ENCODE peak calls at places on chromosomes 3 and 15, in five cellular contexts. One of them, this sample, is unnamed.
A peak's percentile ranks its signal among the peaks of the same experiment; 100 is the strongest.

GRCh38 chr3:173893835-173894234 is 496.3 kb downstream of the NLGN1 start:
- DNase-seq in body of pancreas: no peak
- DNase-seq in stomach: no peak
- DNase-seq in Peyer's patch: no peak
- DNase-seq in uterus: no peak
- DNase-seq in this sample: no peak

GRCh38 chr3:107241217-107241616 is 136.0 kb upstream of the CCDC54 start:
- DNase-seq in stomach: peak; percentile 32
- DNase-seq in uterus: peak; percentile 27
- DNase-seq in body of pancreas: peak; percentile 17
- DNase-seq in Peyer's patch: no peak
- DNase-seq in this sample: no peak

GRCh38 chr3:192273611-192274010 is 453.7 kb downstream of the FGF12 start:
- DNase-seq in Peyer's patch: no peak
- DNase-seq in stomach: no peak
- DNase-seq in body of pancreas: peak; percentile 3
- DNase-seq in uterus: no peak
- DNase-seq in this sample: no peak

GRCh38 chr3:74000715-74001114 is 376.0 kb upstream of the PDZRN3 start:
- DNase-seq in body of pancreas: no peak
- DNase-seq in Peyer's patch: no peak
- DNase-seq in uterus: no peak
- DNase-seq in stomach: no peak
- DNase-seq in this sample: no peak

GRCh38 chr3:3629911-3630310 is 169.3 kb upstream of the LRRN1 start:
- DNase-seq in Peyer's patch: no peak
- DNase-seq in body of pancreas: no peak
- DNase-seq in stomach: no peak
- DNase-seq in uterus: no peak
- DNase-seq in this sample: no peak

GRCh38 chr15:78810377-78811123 is 714 bp downstream of the ADAMTS7 start:
- DNase-seq in body of pancreas: peak; percentile 27
- DNase-seq in stomach: peak; percentile 67
- DNase-seq in uterus: peak; percentile 69
- DNase-seq in Peyer's patch: peak; percentile 64
- DNase-seq in this sample: no peak

GRCh38 chr3:69763458-69763857 is 24.2 kb downstream of the MITF start:
- DNase-seq in Peyer's patch: no peak
- DNase-seq in stomach: no peak
- DNase-seq in body of pancreas: no peak
- DNase-seq in uterus: no peak
- DNase-seq in this sample: no peak

GRCh38 chr3:136604961-136605360 is 147.2 kb downstream of the STAG1 start:
- DNase-seq in body of pancreas: no peak
- DNase-seq in uterus: no peak
- DNase-seq in Peyer's patch: no peak
- DNase-seq in stomach: no peak
- DNase-seq in this sample: no peak

GRCh38 chr3:129824926-129825541 is 68.5 kb downstream of the TMCC1 start:
- DNase-seq in body of pancreas: peak; percentile 34
- DNase-seq in Peyer's patch: no peak
- DNase-seq in uterus: no peak
- DNase-seq in stomach: no peak
- DNase-seq in this sample: no peak

GRCh38 chr3:141853146-141853690 is 23.2 kb upstream of the ATP1B3 start:
- DNase-seq in Peyer's patch: no peak
- DNase-seq in stomach: no peak
- DNase-seq in uterus: no peak
- DNase-seq in body of pancreas: peak; percentile 8
- DNase-seq in this sample: no peak

GRCh38 chr15:101086394-101087171 is 165.3 kb downstream of the CHSY1 start:
- DNase-seq in stomach: no peak
- DNase-seq in body of pancreas: no peak
- DNase-seq in uterus: no peak
- DNase-seq in Peyer's patch: no peak
- DNase-seq in this sample: no peak

GRCh38 chr3:14962762-14963161 is 15.4 kb downstream of the NR2C2 start:
- DNase-seq in uterus: no peak
- DNase-seq in body of pancreas: no peak
- DNase-seq in stomach: no peak
- DNase-seq in Peyer's patch: no peak
- DNase-seq in this sample: peak; percentile 19

GRCh38 chr3:32781211-32781968 is 36.4 kb upstream of the TRIM71 start:
- DNase-seq in stomach: peak; percentile 79
- DNase-seq in uterus: peak; percentile 58
- DNase-seq in Peyer's patch: peak; percentile 82
- DNase-seq in body of pancreas: peak; percentile 61
- DNase-seq in this sample: peak; percentile 89

GRCh38 chr3:41701196-41701698 is 260.7 kb downstream of the ULK4 start:
- DNase-seq in Peyer's patch: no peak
- DNase-seq in uterus: no peak
- DNase-seq in body of pancreas: no peak
- DNase-seq in stomach: no peak
- DNase-seq in this sample: no peak

GRCh38 chr15:68558318-68559305 is 20.2 kb upstream of the CORO2B start:
- DNase-seq in stomach: no peak
- DNase-seq in Peyer's patch: peak; percentile 51
- DNase-seq in uterus: peak; percentile 23
- DNase-seq in body of pancreas: no peak
- DNase-seq in this sample: no peak

GRCh38 chr15:34619151-34619550 is 35.7 kb upstream of the GOLGA8B start:
- DNase-seq in Peyer's patch: no peak
- DNase-seq in stomach: no peak
- DNase-seq in body of pancreas: no peak
- DNase-seq in uterus: no peak
- DNase-seq in this sample: no peak

GRCh38 chr3:115628075-115628412 is 4.7 kb downstream of the GAP43 start:
- DNase-seq in Peyer's patch: no peak
- DNase-seq in body of pancreas: no peak
- DNase-seq in uterus: no peak
- DNase-seq in stomach: no peak
- DNase-seq in this sample: no peak

GRCh38 chr15:69434679-69435078 is 17.9 kb upstream of the RPLP1 start:
- DNase-seq in body of pancreas: no peak
- DNase-seq in uterus: peak; percentile 29
- DNase-seq in Peyer's patch: no peak
- DNase-seq in stomach: no peak
- DNase-seq in this sample: no peak

GRCh38 chr3:151387443-151388241 is 3.1 kb upstream of the P2RY12 start:
- DNase-seq in Peyer's patch: no peak
- DNase-seq in body of pancreas: no peak
- DNase-seq in stomach: no peak
- DNase-seq in uterus: no peak
- DNase-seq in this sample: no peak

GRCh38 chr3:176190755-176191154 is 1006.5 kb downstream of the TBL1XR1 start:
- DNase-seq in Peyer's patch: no peak
- DNase-seq in stomach: no peak
- DNase-seq in uterus: no peak
- DNase-seq in body of pancreas: no peak
- DNase-seq in this sample: no peak

GRCh38 chr3:23111799-23112198 is 91.3 kb upstream of the UBE2E2 start:
- DNase-seq in Peyer's patch: no peak
- DNase-seq in stomach: no peak
- DNase-seq in body of pancreas: no peak
- DNase-seq in uterus: no peak
- DNase-seq in this sample: no peak

GRCh38 chr15:23589012-23589411 is 23.5 kb downstream of the MKRN3 start:
- DNase-seq in body of pancreas: peak; percentile 6
- DNase-seq in stomach: no peak
- DNase-seq in uterus: no peak
- DNase-seq in Peyer's patch: no peak
- DNase-seq in this sample: no peak

GRCh38 chr3:71131893-71132314 is 451.6 kb downstream of the FOXP1 start:
- DNase-seq in body of pancreas: no peak
- DNase-seq in Peyer's patch: no peak
- DNase-seq in stomach: no peak
- DNase-seq in uterus: no peak
- DNase-seq in this sample: no peak

GRCh38 chr3:71131385-71131871 is 452.1 kb downstream of the FOXP1 start:
- DNase-seq in stomach: no peak
- DNase-seq in uterus: no peak
- DNase-seq in body of pancreas: no peak
- DNase-seq in Peyer's patch: no peak
- DNase-seq in this sample: no peak

GRCh38 chr3:71128951-71129350 is 454.6 kb downstream of the FOXP1 start:
- DNase-seq in body of pancreas: no peak
- DNase-seq in Peyer's patch: no peak
- DNase-seq in stomach: no peak
- DNase-seq in uterus: no peak
- DNase-seq in this sample: no peak

GRCh38 chr3:71129611-71130515 is 453.7 kb downstream of the FOXP1 start:
- DNase-seq in stomach: no peak
- DNase-seq in Peyer's patch: no peak
- DNase-seq in uterus: no peak
- DNase-seq in body of pancreas: no peak
- DNase-seq in this sample: no peak

DNA sequence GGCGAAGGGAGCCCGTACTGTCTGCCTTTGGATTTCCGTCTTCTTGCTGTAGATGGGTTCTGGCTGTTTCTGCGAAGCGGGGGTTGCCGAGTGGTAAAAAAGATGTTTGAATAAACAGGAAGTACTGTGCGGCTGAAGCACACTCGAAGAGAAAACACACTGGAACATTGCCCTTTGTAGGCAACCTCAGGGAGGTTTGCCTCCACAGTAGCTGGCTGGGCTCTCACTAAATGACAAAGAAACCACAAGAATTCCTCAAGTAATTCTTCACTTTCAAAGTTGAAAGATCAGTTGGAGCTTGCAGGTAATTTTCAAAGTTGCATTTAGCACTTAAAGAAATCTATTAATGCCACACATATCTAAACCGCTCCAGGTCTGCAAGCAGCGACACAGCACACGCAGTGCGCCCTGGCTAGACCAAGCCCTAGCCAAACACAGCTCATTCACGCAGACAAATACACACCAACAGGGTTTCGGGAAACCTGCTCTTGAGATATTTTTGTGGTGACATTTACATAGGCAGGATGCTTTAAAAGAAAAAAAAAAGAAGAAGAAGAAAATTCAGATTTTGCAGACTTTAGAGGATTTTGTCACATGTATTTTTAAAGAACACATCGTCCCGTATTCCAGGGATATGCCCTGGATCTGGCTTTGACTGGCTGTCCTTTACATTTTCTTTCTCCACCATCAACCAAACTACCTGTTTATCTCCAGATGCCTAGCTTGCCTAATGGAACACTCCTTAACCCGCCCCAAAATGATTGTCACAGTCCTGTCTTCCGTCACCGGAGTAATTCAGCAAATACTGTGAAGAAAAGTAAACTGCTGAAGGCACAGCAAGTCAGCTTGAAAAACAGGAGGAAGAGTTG is 452.8 kb downstream of the FOXP1 start:
- DNase-seq in stomach: peak; percentile 71
- DNase-seq in body of pancreas: peak; percentile 77
- DNase-seq in uterus: peak; percentile 40
- DNase-seq in Peyer's patch: peak; percentile 56
- DNase-seq in this sample: peak; percentile 15
- TF ChIP-seq POLR2A in stomach: no peak
- TF ChIP-seq POLR2A in body of pancreas: no peak
- TF ChIP-seq POLR2A in uterus: peak; percentile 51
- TF ChIP-seq POLR2A in Peyer's patch: peak; percentile 64
- TF ChIP-seq POLR2A in this sample: no peak

DNA sequence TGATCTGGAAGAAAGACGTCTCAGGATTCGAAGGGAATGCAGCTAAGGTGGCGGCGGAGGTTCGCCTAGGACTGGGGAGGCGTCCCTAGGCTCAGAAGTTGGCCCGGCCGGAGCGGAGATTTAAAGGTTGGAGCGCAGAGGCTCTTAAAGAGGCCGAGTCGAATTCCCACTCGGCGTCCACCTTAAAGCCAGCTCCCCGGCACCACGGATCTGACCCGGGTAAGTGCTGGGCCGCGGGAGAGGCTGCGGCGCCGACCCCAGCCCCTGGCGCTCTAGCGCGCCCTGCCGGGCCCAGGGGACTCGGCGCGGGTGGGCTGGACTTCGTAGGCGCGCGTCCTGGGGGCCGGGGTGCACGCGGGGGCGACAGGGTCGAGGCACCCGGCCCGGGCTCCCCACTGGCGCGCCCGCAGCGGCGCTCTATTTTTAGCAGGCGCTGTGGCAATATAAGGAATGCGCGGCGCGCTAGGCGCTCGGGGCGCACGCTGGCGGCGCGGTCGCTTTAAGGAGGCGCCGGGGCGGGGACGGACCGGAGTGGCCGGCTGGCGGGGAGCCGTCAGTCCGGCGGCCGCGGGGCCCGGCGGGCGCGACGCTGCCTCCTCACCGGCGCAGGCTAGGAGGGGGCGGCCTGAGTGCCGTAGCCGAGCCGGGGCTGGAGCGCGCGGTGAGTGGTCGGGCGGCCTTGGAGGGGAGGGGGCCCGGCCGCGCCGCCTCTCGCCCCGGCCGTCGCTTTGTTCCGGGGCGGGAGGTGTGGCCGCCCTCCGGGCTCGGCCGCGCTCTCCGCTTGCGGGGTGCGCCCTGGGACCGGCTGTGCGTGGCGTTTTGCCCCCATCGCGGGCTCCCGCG is at the start of gene MRAS:
- DNase-seq in body of pancreas: peak; percentile 77
- DNase-seq in stomach: peak; percentile 79
- DNase-seq in uterus: peak; percentile 79
- DNase-seq in Peyer's patch: peak; percentile 69
- DNase-seq in this sample: peak; percentile 78
- TF ChIP-seq POLR2A in body of pancreas: peak; percentile 51
- TF ChIP-seq POLR2A in stomach: no peak
- TF ChIP-seq POLR2A in uterus: no peak
- TF ChIP-seq POLR2A in Peyer's patch: no peak
- TF ChIP-seq POLR2A in this sample: peak; percentile 72

GRCh38 chr3:172040078-172040975 is 949 bp downstream of the FNDC3B start:
- DNase-seq in body of pancreas: peak; percentile 87
- DNase-seq in Peyer's patch: peak; percentile 82
- DNase-seq in uterus: peak; percentile 86
- DNase-seq in stomach: peak; percentile 87
- DNase-seq in this sample: peak; percentile 60
- TF ChIP-seq POLR2A in body of pancreas: peak; percentile 85
- TF ChIP-seq POLR2A in Peyer's patch: peak; percentile 21
- TF ChIP-seq POLR2A in uterus: peak; percentile 40
- TF ChIP-seq POLR2A in stomach: no peak
- TF ChIP-seq POLR2A in this sample: peak; percentile 54

DNA sequence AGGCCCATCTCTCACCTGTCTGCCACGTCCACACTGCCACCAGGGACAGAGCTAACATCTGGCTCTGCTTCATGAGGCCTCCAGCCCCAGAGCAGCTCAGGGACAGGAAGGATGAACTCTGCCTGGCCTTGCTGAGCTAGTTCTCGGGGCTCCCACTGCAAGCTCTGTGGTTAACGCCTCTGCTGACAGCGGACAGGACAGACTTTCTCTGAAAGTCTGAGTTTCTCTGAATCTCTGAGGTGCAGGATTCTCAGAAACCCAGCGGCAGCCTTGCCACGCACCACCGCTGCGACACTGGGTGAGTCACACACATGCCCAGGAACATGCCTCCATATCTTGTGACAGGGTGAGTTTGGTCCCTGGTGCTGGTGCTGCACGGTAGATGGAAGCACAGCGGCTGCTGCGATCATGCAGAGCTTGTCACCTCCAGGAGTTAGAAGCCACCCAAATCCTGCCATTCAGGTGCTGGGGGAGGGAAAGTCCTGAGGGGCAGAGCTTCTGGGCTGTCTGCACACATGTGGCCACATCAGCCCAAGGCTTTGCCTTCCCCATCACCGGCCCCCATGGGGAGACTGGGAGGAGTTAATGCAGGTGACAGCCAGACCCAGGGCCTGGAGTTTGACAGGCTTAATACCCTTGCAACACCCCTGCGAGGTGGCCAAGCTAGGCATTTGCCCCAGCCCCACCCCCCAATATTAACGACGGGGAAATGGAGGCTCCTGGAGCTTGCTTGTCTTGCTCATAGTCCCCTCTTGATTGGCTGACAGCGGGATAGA is 267.0 kb downstream of the PLCL2 start:
- DNase-seq in Peyer's patch: peak; percentile 58
- DNase-seq in body of pancreas: peak; percentile 12
- DNase-seq in stomach: peak; percentile 36
- DNase-seq in uterus: no peak
- DNase-seq in this sample: no peak
- TF ChIP-seq POLR2A in Peyer's patch: no peak
- TF ChIP-seq POLR2A in body of pancreas: no peak
- TF ChIP-seq POLR2A in stomach: no peak
- TF ChIP-seq POLR2A in uterus: no peak
- TF ChIP-seq POLR2A in this sample: no peak

This sample was measured in H54.